ENCODE peak calls at places on chromosome 4, in nine cellular contexts. I is IMR-90, M is lower leg skin, N is HFF-Myc, W is GM06990, D is dorsolateral prefrontal cortex, Y is lung, O is esophagus squamous epithelium, P is fibroblast of mammary gland. L is an unnamed sample.

GRCh38 chr4:70979445-70980008 is 13.9 kb upstream of the DCK start:
- DNase-seq in O (no peak), D (no peak), W (peak; percentile 22), P (no peak), I (no peak), Y (no peak), N (no peak), M (no peak), L (no peak)

GRCh38 chr4:30757357-30757756 is 37.2 kb downstream of the PCDH7 start:
- DNase-seq in W (no peak), Y (no peak), M (no peak), I (peak; percentile 92), O (no peak), P (peak; percentile 92), D (no peak), N (peak; percentile 50), L (peak; percentile 52)

GRCh38 chr4:21882050-21882839 is 66.3 kb downstream of the KCNIP4 start:
- DNase-seq in I (peak; percentile 48), W (no peak), M (no peak), N (no peak), Y (no peak), O (no peak), D (no peak), P (peak; percentile 75), L (no peak)

GRCh38 chr4:41144812-41145211 is 69.5 kb downstream of the APBB2 start:
- DNase-seq in M (no peak), I (no peak), P (peak; percentile 34), N (no peak), Y (no peak), W (no peak), D (no peak), O (no peak), L (no peak)

GRCh38 chr4:20916106-20916505 is 215.8 kb downstream of the PACRGL start:
- DNase-seq in Y (no peak), N (no peak), D (no peak), O (no peak), I (no peak), P (no peak), M (no peak), W (no peak), L (no peak)

GRCh38 chr4:169665039-169665732 is 44.8 kb downstream of the CLCN3 start:
- DNase-seq in N (no peak), P (no peak), D (no peak), O (no peak), M (no peak), I (no peak), Y (no peak), W (no peak), L (no peak)

GRCh38 chr4:7103599-7104365 is 35.9 kb upstream of the GRPEL1 start:
- DNase-seq in P (no peak), Y (peak; percentile 63), W (no peak), N (no peak), I (peak; percentile 28), O (no peak), M (peak; percentile 65), D (peak; percentile 55), L (no peak)

GRCh38 chr4:74134500-74134852 is 23.4 kb upstream of the MTHFD2L start:
- DNase-seq in P (no peak), N (no peak), I (no peak), M (no peak), D (no peak), Y (no peak), W (no peak), O (no peak), L (no peak)

GRCh38 chr4:2291705-2292651 is 30.1 kb upstream of the MXD4 start:
- DNase-seq in M (no peak), Y (no peak), N (no peak), I (no peak), P (no peak), D (no peak), O (no peak), W (no peak), L (no peak)

GRCh38 chr4:2483237-2483636 is 14.3 kb downstream of the RNF4 start:
- DNase-seq in O (no peak), W (no peak), I (no peak), N (no peak), D (no peak), P (no peak), Y (no peak), M (no peak), L (no peak)

GRCh38 chr4:951186-951585 is 18.9 kb downstream of the TMEM175 start:
- DNase-seq in N (no peak), D (no peak), W (no peak), I (no peak), P (no peak), Y (no peak), O (no peak), M (no peak), L (no peak)

GRCh38 chr4:188268081-188268908 is 129.1 kb downstream of the TRIML1 start:
- DNase-seq in I (no peak), M (no peak), P (no peak), N (no peak), W (no peak), D (no peak), O (no peak), Y (no peak), L (no peak)

GRCh38 chr4:126583509-126583908 is 1049.2 kb upstream of the INTU start:
- DNase-seq in N (no peak), P (peak; percentile 30), O (no peak), I (peak; percentile 26), Y (no peak), D (no peak), W (no peak), M (no peak), L (no peak)

GRCh38 chr4:15868065-15868464 is 70.5 kb downstream of the FGFBP1 start:
- DNase-seq in W (no peak), M (peak; percentile 37), N (no peak), O (no peak), Y (no peak), P (peak; percentile 40), I (no peak), D (no peak), L (no peak)

GRCh38 chr4:58766763-58767162 is 1656.6 kb upstream of the IGFBP7 start:
- DNase-seq in M (no peak), P (no peak), D (no peak), I (no peak), W (no peak), Y (no peak), O (no peak), N (no peak), L (no peak)

GRCh38 chr4:61549356-61549755 is 349.2 kb downstream of the ADGRL3 start:
- DNase-seq in P (no peak), W (no peak), O (no peak), I (no peak), D (no peak), Y (no peak), N (no peak), M (no peak), L (no peak)

GRCh38 chr4:1516261-1516660 is 110.0 kb upstream of the NKX1-1 start:
- DNase-seq in D (no peak), M (no peak), N (no peak), I (no peak), Y (no peak), P (no peak), W (no peak), O (no peak), L (no peak)

GRCh38 chr4:168318266-168318895 is at the start of gene DDX60:
- DNase-seq in W (peak; percentile 83), D (peak; percentile 21), O (peak; percentile 16), N (peak; percentile 31), P (peak; percentile 74), Y (peak; percentile 76), I (peak; percentile 73), M (peak; percentile 58), L (peak; percentile 55)
- TF ChIP-seq CTCF in W (peak; percentile 46), D (peak; percentile 40), O (peak; percentile 24), N (peak; percentile 65), P (peak; percentile 40), Y (no peak), I (peak; percentile 40), M (no peak), L (peak; percentile 14)

GRCh38 chr4:183099537-183100297 is 660 bp downstream of the WWC2 start:
- DNase-seq in N (no peak), Y (peak; percentile 34), O (no peak), W (no peak), D (peak; percentile 19), M (peak; percentile 19), P (no peak), I (no peak), L (no peak)
- H3K4me3 ChIP-seq in N (peak overlapping the region; percentile 85), Y (peak overlapping the region; percentile 96), O (peak overlapping the region; percentile 79), W (no peak overlapping the region), D (peak overlapping the region; percentile 86), M (peak overlapping the region; percentile 88), P (peak overlapping the region; percentile 71), I (peak overlapping the region; percentile 90), L (peak overlapping the region; percentile 87)

GRCh38 chr4:154998773-154999172 is 209.7 kb upstream of the NPY2R start:
- DNase-seq in N (no peak), M (no peak), W (no peak), P (no peak), D (no peak), Y (no peak), O (no peak), I (no peak), L (no peak)
- TF ChIP-seq CTCF in N (no peak), M (no peak), W (no peak), P (no peak), D (no peak), Y (no peak), O (no peak), I (no peak), L (no peak)

DNA sequence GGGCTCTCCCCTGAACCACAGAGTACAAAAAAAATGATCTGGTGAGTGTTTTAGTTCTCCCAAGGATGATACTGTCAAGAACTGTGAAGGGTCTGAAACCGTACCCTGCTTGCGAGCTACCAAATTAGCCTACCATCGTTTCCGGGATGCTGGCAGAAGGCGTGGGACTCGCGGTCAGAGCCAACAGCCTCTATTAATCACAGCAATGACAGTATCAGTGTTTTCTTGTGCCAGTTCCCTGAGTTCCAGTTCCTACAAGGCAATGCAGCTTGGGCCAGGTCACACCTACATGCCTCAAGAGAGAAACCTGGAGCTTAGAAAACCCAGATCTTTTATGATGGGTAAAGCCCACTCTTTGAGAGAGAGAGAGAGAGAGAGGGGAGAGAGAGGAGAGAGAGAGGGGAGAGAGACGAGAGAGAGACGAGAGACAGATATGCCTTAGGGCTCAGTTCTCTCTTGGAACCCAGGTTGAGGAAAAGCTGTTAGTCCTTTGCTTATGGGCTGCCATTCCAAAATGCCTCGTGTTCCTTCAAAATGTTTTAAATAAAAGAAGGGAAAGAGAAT is 327.8 kb downstream of the ARHGAP10 start:
- DNase-seq in W (no peak), M (no peak), Y (no peak), I (no peak), P (no peak), N (no peak), D (no peak), O (no peak), L (no peak)
- H3K4me3 ChIP-seq in W (no peak overlapping the region), M (no peak overlapping the region), Y (no peak overlapping the region), I (no peak overlapping the region), P (no peak overlapping the region), N (no peak overlapping the region), D (no peak overlapping the region), O (no peak overlapping the region), L (no peak overlapping the region)

DNA sequence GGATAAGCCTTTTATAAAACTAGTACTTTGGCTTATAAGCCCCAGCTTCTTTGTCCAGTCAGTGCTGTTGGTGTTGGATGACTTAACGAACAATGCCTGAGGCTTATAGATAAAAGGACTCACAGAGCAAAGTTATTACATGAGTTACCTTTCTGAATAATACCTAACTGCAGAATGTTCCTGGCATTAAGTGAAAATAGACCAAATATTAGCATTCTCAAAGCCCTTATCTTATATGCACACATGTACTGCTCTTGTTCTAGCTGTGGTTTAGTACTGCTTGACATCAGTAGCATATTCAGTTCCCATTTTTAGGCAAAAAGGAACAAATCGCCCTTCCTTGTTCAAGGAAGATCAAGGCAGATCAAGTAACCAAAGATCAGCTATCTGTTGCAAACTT is 131.6 kb downstream of the ZNF330 start:
- DNase-seq in P (no peak), W (no peak), O (no peak), N (no peak), D (no peak), Y (no peak), I (no peak), M (no peak), L (no peak)
- TF ChIP-seq CTCF in P (no peak), W (no peak), O (no peak), N (no peak), D (no peak), Y (no peak), I (no peak), M (no peak), L (no peak)

L was measured in astrocyte of the cerebellum.